ENCODE peak calls at places on chromosomes 4 and X, in six cellular contexts. Q is left lung, E is OCI-LY7, W is astrocyte, P is testis, U is A549. S is an unnamed sample. For H3K4me1, the result is how much of the 10 kb centered on the place peaks cover.

GRCh38 chrX:39955621-39956020 is 142.1 kb downstream of the BCOR start:
- DNase-seq in P (no peak), Q (no peak), E (peak), U (no peak), W (no peak), S (no peak)

GRCh38 chr4:168656055-168656660 is 159.3 kb downstream of the PALLD start:
- DNase-seq in P (no peak), W (peak), Q (no peak), U (no peak), E (no peak), S (no peak)

GRCh38 chr4:107114059-107114458 is 77.9 kb upstream of the DKK2 start:
- DNase-seq in W (no peak), P (no peak), U (no peak), Q (no peak), E (no peak), S (no peak)

GRCh38 chrX:86348669-86349068 is 200.4 kb downstream of the DACH2 start:
- DNase-seq in Q (no peak), P (no peak), E (peak), W (no peak), U (no peak), S (no peak)

GRCh38 chrX:42362219-42362618 is 415.7 kb downstream of the PPP1R2C start:
- DNase-seq in Q (no peak), U (no peak), W (no peak), P (no peak), E (no peak), S (no peak)

GRCh38 chr4:97987019-97987648 is 156.1 kb downstream of the STPG2 start:
- DNase-seq in E (peak), W (peak), Q (no peak), P (no peak), U (peak), S (no peak)

GRCh38 chr4:145829629-145830395 is 108.8 kb downstream of the ZNF827 start:
- DNase-seq in P (no peak), E (peak), U (no peak), Q (no peak), W (no peak), S (no peak)

GRCh38 chr4:57905965-57906364 is 795.8 kb upstream of the IGFBP7 start:
- DNase-seq in W (no peak), Q (no peak), P (no peak), U (no peak), E (no peak), S (no peak)

GRCh38 chr4:74033721-74034120 is 4.8 kb downstream of the CXCL3 start:
- DNase-seq in E (no peak), W (no peak), P (no peak), Q (no peak), U (no peak), S (no peak)

GRCh38 chr4:2938906-2939305 is 24.3 kb downstream of the NOP14 start:
- DNase-seq in Q (no peak), U (no peak), E (no peak), P (peak), W (no peak), S (no peak)

GRCh38 chr4:131091896-131092295 is 1995.9 kb downstream of the C4orf33 start:
- DNase-seq in P (no peak), W (peak), Q (no peak), E (peak), U (no peak), S (no peak)

GRCh38 chr4:74054483-74055032 is 16.1 kb upstream of the CXCL3 start:
- DNase-seq in U (no peak), P (no peak), E (no peak), W (no peak), Q (no peak), S (no peak)

GRCh38 chrX:85930099-85930498 is 117.3 kb downstream of the CHM start:
- DNase-seq in Q (no peak), P (no peak), U (no peak), W (no peak), E (no peak), S (no peak)

GRCh38 chr4:140305053-140305452 is 68.4 kb upstream of the SCOC start:
- DNase-seq in W (peak), E (no peak), P (no peak), U (no peak), Q (no peak), S (no peak)

GRCh38 chr4:181550381-181550780 is 692.8 kb upstream of the TENM3 start:
- DNase-seq in Q (no peak), U (no peak), P (no peak), E (no peak), W (no peak), S (no peak)

GRCh38 chr4:112889619-112890294 is 159.7 kb upstream of the ANK2 start:
- DNase-seq in U (no peak), P (no peak), W (peak), E (no peak), Q (no peak), S (no peak)

GRCh38 chr4:185515248-185515647 is 20.1 kb downstream of the PDLIM3 start:
- DNase-seq in W (no peak), P (no peak), E (no peak), U (no peak), Q (no peak), S (no peak)

GRCh38 chr4:150722908-150723362 is 141.0 kb downstream of the MAB21L2 start:
- DNase-seq in Q (peak), U (no peak), P (peak), W (no peak), E (no peak), S (peak)

GRCh38 chrX:112819013-112819635 is 21.5 kb downstream of the AMOT start:
- DNase-seq in Q (no peak), P (no peak), U (no peak), E (no peak), W (peak), S (no peak)

GRCh38 chrX:154411981-154412340 is 622 bp downstream of the TAFAZZIN start:
- DNase-seq in Q (peak), P (peak), W (peak), U (peak), E (peak), S (peak)

GRCh38 chrX:120604359-120604782 is 470 bp downstream of the MCTS1 start:
- DNase-seq in Q (no peak), P (no peak), U (peak), W (peak), E (peak), S (no peak)

GRCh38 chrX:37437160-37437559 is 88.0 kb downstream of the PRRG1 start:
- DNase-seq in U (no peak), E (no peak), Q (no peak), W (no peak), P (no peak), S (no peak)

DNA sequence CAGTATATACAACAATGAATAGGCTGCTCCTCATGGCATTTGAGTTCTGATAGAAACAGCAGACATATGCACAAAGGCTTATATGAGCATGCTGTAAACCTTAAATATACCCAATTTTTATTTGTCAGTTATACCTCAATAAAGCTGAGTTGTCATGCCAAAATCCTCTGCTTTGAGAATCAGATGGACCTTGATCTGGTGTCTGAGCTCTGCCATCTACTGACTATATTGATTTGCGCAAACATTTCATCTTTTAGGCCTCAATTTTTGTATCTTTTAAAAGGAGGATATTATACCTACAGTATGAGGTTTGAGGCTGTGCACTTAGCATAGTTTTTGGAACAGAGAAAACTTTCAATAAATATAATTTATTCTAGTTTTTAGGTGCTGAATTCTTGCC is 85.2 kb downstream of the PRRG1 start:
- DNase-seq in Q (no peak), W (no peak), P (no peak), E (no peak), U (no peak), S (no peak)
- TF ChIP-seq CTCF in Q (no peak), W (no peak), P (no peak), E (no peak), U (no peak), S (no peak)

DNA sequence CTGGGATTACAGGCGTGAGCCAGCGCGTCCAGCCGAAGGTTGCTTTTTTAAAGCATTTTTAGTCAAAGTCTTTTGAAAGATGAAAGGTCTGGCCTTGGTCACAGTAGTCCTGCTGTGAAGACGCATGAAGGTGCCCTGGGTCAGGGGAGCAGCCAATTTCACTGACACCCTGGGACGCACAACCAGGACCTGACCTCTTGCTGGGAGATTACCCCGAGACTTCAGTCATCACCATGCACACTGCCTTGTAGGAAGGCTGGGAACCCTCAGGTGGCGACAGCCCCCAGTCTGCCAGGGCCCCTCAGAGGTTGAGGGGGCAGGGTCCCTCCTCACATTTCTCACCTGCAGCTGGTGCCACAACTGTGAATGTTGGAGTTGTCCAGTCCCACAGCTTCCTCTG is 53.2 kb downstream of the CPLX1 start:
- DNase-seq in W (no peak), Q (peak), P (no peak), E (no peak), U (no peak), S (peak)
- H3K4me1 ChIP-seq in W (under half), Q (under half), P (under half), E (under half), U (under half), S (under half)

DNA sequence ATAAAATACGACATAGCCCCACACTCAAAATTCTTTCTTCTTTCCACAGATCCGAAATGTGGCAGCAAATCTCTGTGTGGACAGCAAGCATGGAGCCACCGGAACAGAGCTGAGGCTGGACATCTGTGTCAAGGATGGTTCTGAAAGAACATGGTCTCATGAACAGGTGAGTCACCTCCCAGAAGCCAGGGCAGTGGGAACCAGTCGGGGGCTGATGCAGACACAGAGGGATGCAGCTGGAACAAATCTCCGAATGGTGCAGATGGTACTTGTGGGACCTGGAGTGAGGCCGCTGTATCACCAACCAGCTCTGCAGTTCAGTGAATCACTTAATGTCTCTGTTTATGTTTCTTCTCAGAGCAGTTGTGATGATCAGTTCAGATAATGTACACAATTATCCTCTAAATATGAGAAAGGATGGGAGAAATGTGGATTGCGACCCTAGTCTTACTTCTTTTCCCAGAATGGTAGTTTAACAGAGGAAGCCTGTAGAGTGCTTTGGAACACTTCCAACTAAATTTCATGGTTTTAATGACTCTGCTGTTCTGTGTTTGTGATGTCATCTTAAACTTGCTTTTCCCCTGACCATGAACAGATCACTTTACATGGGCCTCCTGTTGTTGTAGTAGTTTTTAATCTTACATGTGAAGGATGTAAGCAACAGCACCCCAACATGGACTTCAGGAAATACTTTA is 159.3 kb upstream of the GALNT7 start:
- DNase-seq in U (no peak), W (peak), P (no peak), E (no peak), Q (no peak), S (no peak)
- TF ChIP-seq CTCF in U (no peak), W (no peak), P (no peak), E (no peak), Q (no peak), S (no peak)

GRCh38 chrX:71099736-71100135 is 4.1 kb downstream of the FOXO4 start:
- DNase-seq in E (no peak), U (no peak), P (no peak), W (no peak), Q (no peak), S (no peak)
- H3K4me1 ChIP-seq in E (under half), U (under half), P (under half), W (under half), Q (under half), S (under half)

DNA sequence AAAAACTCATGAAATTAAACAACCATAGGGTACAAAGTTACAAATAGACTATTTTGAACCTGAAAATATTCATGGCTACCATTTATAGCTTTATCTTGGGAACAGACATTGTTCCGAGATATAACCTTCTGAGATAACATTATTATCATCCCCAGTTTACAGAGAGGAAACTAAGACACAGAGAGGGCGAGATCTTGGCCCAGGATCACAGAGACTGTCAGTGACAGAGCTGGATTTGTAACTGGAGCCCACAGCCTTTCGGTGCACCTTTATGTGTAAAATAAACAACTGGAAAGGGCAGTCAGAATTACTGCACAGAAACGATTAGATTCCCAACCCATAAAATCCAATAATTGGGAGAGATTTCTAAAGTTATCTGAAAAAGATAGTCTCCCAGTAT is 28.4 kb downstream of the KLF3 start:
- DNase-seq in Q (no peak), E (no peak), W (no peak), P (no peak), U (no peak), S (no peak)
- TF ChIP-seq CTCF in Q (no peak), E (no peak), W (no peak), P (no peak), U (no peak), S (no peak)

DNA sequence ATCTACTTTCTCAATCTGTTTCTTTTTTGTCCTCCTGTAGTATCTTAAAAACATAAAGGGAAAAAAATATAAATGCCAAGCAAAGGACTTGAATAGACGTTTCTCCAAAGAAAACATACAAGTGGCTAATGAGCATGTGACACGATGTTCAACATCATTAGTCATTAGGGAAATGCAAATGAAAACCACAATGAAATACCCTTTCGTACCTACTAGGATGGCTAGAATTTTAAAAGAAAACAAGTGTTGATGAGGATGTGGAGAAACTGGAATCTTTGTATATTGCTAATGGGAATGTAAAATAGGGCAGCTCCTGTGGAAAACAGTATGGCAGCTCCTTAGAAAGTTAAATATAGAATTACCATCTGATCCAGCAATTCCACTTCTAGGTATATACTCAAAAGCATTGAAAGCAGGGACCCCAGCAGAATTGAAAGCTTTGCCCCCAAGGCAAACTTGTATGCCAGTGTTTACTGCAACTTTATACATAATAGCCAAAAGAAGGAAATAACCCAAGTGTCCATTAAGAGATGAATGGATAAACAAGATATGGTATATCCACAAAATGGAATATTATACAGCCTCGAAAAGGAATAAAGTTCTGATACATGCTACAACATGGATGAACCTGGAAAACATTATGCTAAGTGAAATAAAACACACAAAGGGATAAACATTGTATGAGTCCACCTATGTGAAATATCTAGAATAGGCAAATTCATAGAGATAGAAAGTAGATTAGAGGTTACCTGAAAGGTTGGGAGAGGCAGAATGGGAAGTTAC is 138.3 kb downstream of the SH3KBP1 start:
- DNase-seq in Q (no peak), W (no peak), U (no peak), E (no peak), P (no peak), S (no peak)
- H3K4me1 ChIP-seq in Q (under half), W (under half), U (under half), E (half or more), P (under half), S (under half)

DNA sequence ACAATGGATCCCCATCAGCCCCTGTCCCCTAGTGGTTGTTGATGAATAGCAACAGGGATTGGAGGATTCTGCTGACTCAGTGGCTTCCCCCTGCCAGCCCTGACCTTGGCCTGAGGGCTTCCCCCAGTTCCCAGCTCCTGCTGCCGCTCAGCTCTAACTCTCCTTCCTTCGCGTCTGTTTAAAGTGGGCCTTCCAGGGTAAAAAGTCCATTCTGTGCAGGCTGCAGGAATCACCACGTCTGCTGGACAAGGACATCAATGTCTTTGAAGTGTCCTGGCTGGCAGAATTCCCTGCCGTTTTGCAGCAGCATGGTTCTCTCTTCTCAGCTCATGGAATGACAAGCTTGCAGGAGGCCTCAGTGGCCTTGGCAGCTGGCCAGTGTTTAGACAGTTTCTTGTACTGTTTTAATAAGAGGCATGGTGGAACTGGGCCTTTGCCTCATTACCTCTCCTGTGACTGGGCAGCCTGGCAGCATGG is 152.5 kb upstream of the STX18 start:
- DNase-seq in E (no peak), P (peak), U (peak), Q (no peak), W (no peak), S (no peak)
- TF ChIP-seq CTCF in E (peak), P (peak), U (no peak), Q (no peak), W (no peak), S (no peak)